ENCODE peak calls at places on chromosomes 13 and 19, in six cellular contexts. Q, M, A, C, Z and E are unnamed samples.

GRCh38 chr13:112465251-112466131 is 89.3 kb downstream of the SPACA7 start:
- DNase-seq in Q (no peak), M (no peak), A (no peak), C (no peak), Z (no peak), E (no peak)

GRCh38 chr13:20349564-20350379 is 117.7 kb upstream of the GJB6 start:
- DNase-seq in Q (no peak), M (no peak), A (no peak), C (no peak), Z (no peak), E (no peak)

GRCh38 chr13:97849305-97849704 is 104.2 kb upstream of the IPO5 start:
- DNase-seq in Q (peak), M (peak), A (no peak), C (no peak), Z (peak), E (peak)

GRCh38 chr13:102548811-102549210 is 48.0 kb upstream of the TPP2 start:
- DNase-seq in Q (no peak), M (no peak), A (no peak), C (no peak), Z (no peak), E (no peak)

GRCh38 chr13:94344126-94344863 is 135.2 kb downstream of the DCT start:
- DNase-seq in Q (no peak), M (peak), A (peak), C (no peak), Z (no peak), E (peak)

GRCh38 chr13:39189778-39190177 is 151.5 kb downstream of the NHLRC3 start:
- DNase-seq in Q (no peak), M (no peak), A (no peak), C (no peak), Z (no peak), E (no peak)

GRCh38 chr19:15840833-15841232 is 25.4 kb upstream of the OR10H1 start:
- DNase-seq in Q (no peak), M (no peak), A (no peak), C (no peak), Z (no peak), E (no peak)

GRCh38 chr19:8023371-8023770 is 17.9 kb upstream of the ELAVL1 start:
- DNase-seq in Q (no peak), M (no peak), A (no peak), C (no peak), Z (no peak), E (peak)

GRCh38 chr13:109785141-109785891 is 1.1 kb downstream of the IRS2 start:
- DNase-seq in Q (peak), M (peak), A (no peak), C (peak), Z (no peak), E (no peak)

GRCh38 chr13:98927954-98928927 is 49.6 kb downstream of the DOCK9 start:
- DNase-seq in Q (peak), M (peak), A (no peak), C (no peak), Z (no peak), E (peak)

DNA sequence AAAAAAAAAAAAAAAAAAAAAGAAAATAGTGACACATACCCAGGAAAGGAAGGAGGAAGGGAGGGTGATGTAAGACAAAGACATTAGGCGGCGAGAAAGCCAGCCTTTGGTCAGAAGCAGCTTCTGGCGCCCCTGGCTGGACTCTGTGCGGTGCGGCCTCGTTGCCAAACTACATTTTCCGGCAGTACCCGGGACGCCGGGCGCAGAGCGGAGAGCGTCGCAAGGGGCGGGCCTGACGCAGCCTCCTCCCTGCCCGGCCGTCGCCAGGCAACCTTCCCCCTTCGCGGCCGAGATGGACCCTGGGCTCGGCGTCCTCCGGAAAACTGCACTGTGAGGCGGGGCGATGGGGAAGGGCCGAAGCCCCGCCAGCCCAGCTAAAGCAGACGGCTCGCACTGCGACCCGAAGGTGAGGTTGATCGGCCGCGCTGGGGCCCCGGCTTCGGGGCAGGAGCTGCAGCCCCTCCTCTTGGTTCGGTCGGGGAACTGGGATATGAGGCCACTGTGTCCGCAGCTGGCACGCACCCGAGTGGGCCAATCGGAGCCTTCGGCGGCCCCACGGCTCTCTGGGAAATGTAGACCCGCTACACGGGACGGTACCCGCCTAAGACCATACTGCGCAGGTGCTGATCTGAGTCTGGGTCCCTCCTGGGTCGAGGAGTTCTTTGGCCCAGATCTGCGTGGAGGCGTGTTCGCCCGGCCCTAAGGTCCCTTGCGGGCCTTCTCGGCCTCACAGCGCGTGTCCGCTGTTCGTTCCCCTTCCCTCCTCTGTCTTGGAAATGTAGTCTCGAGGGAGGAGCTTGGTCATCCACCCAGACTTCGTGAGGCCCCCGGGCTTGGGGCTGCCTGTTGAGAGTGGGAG is 2.3 kb upstream of the MZF1 start:
- DNase-seq in Q (peak), M (peak), A (peak), C (peak), Z (peak), E (peak)
- TF ChIP-seq CTCF in Q (no peak), M (no peak), A (no peak), C (no peak), Z (peak), E (peak)

GRCh38 chr19:36116344-36116637 is 1.0 kb downstream of the TBCB start:
- DNase-seq in Q (no peak), M (no peak), A (no peak), C (no peak), Z (no peak), E (no peak)

GRCh38 chr19:36113425-36113824 is 1.2 kb downstream of the POLR2I start:
- DNase-seq in Q (no peak), M (no peak), A (no peak), C (no peak), Z (no peak), E (no peak)

GRCh38 chr19:36113895-36114762 is 546 bp downstream of the POLR2I start:
- DNase-seq in Q (peak), M (peak), A (peak), C (peak), Z (no peak), E (peak)

GRCh38 chr19:36115453-36116343 is at the start of gene TBCB:
- DNase-seq in Q (peak), M (no peak), A (peak), C (peak), Z (peak), E (no peak)

GRCh38 chr19:36114763-36115452 is at the start of gene POLR2I:
- DNase-seq in Q (peak), M (peak), A (peak), C (peak), Z (peak), E (peak)
- TF ChIP-seq CTCF in Q (no peak), M (no peak), A (no peak), C (no peak), Z (no peak), E (no peak)

GRCh38 chr19:14097532-14098151 is 7.1 kb upstream of the SAMD1 start:
- DNase-seq in Q (no peak), M (no peak), A (no peak), C (no peak), Z (no peak), E (no peak)
- TF ChIP-seq CTCF in Q (peak), M (no peak), A (no peak), C (no peak), Z (peak), E (peak)

GRCh38 chr13:104530741-104531140 is 1464.5 kb upstream of the SLC10A2 start:
- DNase-seq in Q (no peak), M (no peak), A (no peak), C (no peak), Z (no peak), E (no peak)

GRCh38 chr13:104532131-104532530 is 1465.9 kb upstream of the SLC10A2 start:
- DNase-seq in Q (no peak), M (no peak), A (no peak), C (no peak), Z (no peak), E (no peak)

GRCh38 chr13:104534847-104535246 is 1468.6 kb upstream of the SLC10A2 start:
- DNase-seq in Q (no peak), M (no peak), A (no peak), C (no peak), Z (no peak), E (no peak)
- TF ChIP-seq CTCF in Q (no peak), M (no peak), A (no peak), C (no peak), Z (no peak), E (peak)

DNA sequence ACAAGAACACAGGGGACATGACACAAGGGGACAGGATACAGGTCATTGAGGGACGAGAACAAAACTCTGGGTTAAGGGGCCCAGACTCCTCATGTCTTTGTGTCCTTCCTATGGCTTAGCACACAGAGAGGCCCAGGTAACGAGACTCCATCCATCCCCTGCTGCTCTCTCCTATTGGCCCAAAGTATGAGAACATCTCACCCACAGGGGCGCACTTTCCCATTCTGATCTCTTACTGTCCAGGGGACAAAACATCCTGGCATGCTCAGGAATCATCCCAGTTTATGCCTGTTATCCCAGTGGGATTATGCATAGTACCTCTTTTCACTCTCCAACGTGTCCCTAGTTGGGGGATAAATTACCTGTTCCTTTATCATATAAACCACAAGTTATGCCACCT is 19.2 kb downstream of the C13orf42 start:
- DNase-seq in Q (no peak), M (no peak), A (no peak), C (no peak), Z (no peak), E (no peak)
- TF ChIP-seq CTCF in Q (no peak), M (no peak), A (no peak), C (no peak), Z (no peak), E (peak)

GRCh38 chr13:37682496-37682895 is 83.9 kb upstream of the POSTN start:
- DNase-seq in Q (no peak), M (no peak), A (no peak), C (no peak), Z (no peak), E (no peak)

GRCh38 chr13:37680137-37680536 is 81.6 kb upstream of the POSTN start:
- DNase-seq in Q (no peak), M (no peak), A (no peak), C (no peak), Z (no peak), E (no peak)

GRCh38 chr13:37681295-37682032 is 82.9 kb upstream of the POSTN start:
- DNase-seq in Q (peak), M (peak), A (no peak), C (no peak), Z (no peak), E (peak)

GRCh38 chr13:37679043-37679442 is 80.5 kb upstream of the POSTN start:
- DNase-seq in Q (no peak), M (no peak), A (no peak), C (no peak), Z (no peak), E (no peak)
- TF ChIP-seq CTCF in Q (peak), M (no peak), A (no peak), C (no peak), Z (no peak), E (peak)

GRCh38 chr19:5309438-5310204 is 31.0 kb downstream of the PTPRS start:
- DNase-seq in Q (peak), M (no peak), A (no peak), C (no peak), Z (no peak), E (no peak)
- TF ChIP-seq CTCF in Q (peak), M (no peak), A (no peak), C (no peak), Z (no peak), E (no peak)

DNA sequence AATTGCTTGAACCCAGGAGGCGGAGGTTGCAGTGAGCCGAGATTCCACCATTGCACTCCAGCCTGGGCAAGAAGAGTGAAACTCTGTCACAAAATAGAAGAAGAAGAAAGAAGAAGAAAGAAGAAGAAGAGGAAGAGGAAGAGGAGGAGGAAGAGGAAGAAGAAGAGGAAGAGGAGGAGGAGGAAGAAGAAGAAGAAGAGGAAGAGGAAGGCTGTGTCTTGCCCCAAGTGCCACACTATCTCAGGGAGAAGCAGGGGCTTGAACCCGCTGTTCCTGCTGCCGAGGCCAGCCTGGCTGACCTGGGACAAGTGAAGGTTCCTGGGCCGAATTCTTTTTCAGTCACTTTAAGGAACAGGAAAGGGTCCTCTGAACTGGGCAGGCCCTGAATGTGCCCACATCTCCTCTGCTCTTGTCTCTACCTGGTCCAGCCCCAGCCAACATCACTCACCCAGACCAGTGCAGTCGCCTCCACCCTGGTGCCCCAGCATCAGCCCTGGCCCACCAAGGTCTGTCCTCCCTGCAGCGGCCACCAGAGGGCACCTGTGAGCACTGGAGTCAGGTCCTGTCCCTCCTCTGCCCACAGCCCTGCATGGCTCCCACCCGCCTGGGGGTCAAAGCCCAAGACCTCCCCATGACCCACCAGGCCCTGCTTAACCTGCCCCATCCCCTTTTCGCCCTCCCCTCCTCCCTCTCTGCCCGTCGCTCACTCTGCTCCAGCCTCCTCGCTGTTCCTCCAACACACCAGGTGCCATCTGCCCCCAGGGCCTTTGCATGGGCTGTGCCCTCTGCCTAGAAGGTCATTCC is 20.0 kb downstream of the TICAM1 start:
- DNase-seq in Q (peak), M (peak), A (no peak), C (peak), Z (peak), E (peak)
- TF ChIP-seq CTCF in Q (peak), M (peak), A (peak), C (no peak), Z (peak), E (peak)

GRCh38 chr19:48739400-48739825 is 997 bp downstream of the RASIP1 start:
- DNase-seq in Q (no peak), M (no peak), A (no peak), C (no peak), Z (no peak), E (no peak)

GRCh38 chr19:48740705-48741030 is 258 bp upstream of the RASIP1 start:
- DNase-seq in Q (no peak), M (no peak), A (no peak), C (no peak), Z (no peak), E (no peak)

GRCh38 chr19:48737360-48737998 is 2.9 kb downstream of the RASIP1 start:
- DNase-seq in Q (no peak), M (no peak), A (no peak), C (no peak), Z (no peak), E (no peak)

GRCh38 chr19:48739835-48740704 is at the start of gene RASIP1:
- DNase-seq in Q (no peak), M (no peak), A (no peak), C (no peak), Z (no peak), E (no peak)

GRCh38 chr19:48738557-48739399 is 1.6 kb downstream of the RASIP1 start:
- DNase-seq in Q (peak), M (peak), A (no peak), C (peak), Z (peak), E (peak)
- TF ChIP-seq CTCF in Q (no peak), M (no peak), A (no peak), C (no peak), Z (peak), E (peak)

GRCh38 chr13:79395881-79396280 is 10.2 kb downstream of the RBM26 start:
- DNase-seq in Q (no peak), M (no peak), A (no peak), C (no peak), Z (no peak), E (no peak)

GRCh38 chr13:79401259-79402071 is 4.6 kb downstream of the RBM26 start:
- DNase-seq in Q (no peak), M (no peak), A (no peak), C (no peak), Z (no peak), E (no peak)

GRCh38 chr13:79398915-79399314 is 7.1 kb downstream of the RBM26 start:
- DNase-seq in Q (no peak), M (no peak), A (no peak), C (no peak), Z (no peak), E (peak)

GRCh38 chr13:79402074-79402635 is 3.9 kb downstream of the RBM26 start:
- DNase-seq in Q (no peak), M (no peak), A (no peak), C (no peak), Z (no peak), E (no peak)

GRCh38 chr13:79398169-79398568 is 7.9 kb downstream of the RBM26 start:
- DNase-seq in Q (no peak), M (no peak), A (no peak), C (no peak), Z (no peak), E (no peak)
- TF ChIP-seq CTCF in Q (no peak), M (no peak), A (no peak), C (no peak), Z (no peak), E (no peak)